ENCODE peak calls at places on chromosomes 5 and 9, in six cellular contexts. One of them, this sample, is unnamed.

GRCh38 chr9:76379494-76379893 is 14.7 kb downstream of the RFK start:
- DNase-seq in IMR-90: no peak
- DNase-seq in fibroblast of pulmonary artery: no peak
- DNase-seq in BE2C: no peak
- DNase-seq in GM12864: no peak
- DNase-seq in right atrium auricular region: no peak
- DNase-seq in this sample: no peak

GRCh38 chr9:115022760-115023434 is 92.5 kb upstream of the TNFSF8 start:
- DNase-seq in IMR-90: peak; percentile 95
- DNase-seq in fibroblast of pulmonary artery: peak; percentile 36
- DNase-seq in BE2C: no peak
- DNase-seq in GM12864: no peak
- DNase-seq in right atrium auricular region: no peak
- DNase-seq in this sample: no peak

GRCh38 chr9:119802621-119803020 is 433.4 kb upstream of the BRINP1 start:
- DNase-seq in IMR-90: no peak
- DNase-seq in fibroblast of pulmonary artery: no peak
- DNase-seq in BE2C: no peak
- DNase-seq in GM12864: no peak
- DNase-seq in right atrium auricular region: peak; percentile 62
- DNase-seq in this sample: no peak

GRCh38 chr9:211557-211956 is 3.1 kb upstream of the DOCK8 start:
- DNase-seq in IMR-90: no peak
- DNase-seq in fibroblast of pulmonary artery: peak; percentile 70
- DNase-seq in BE2C: no peak
- DNase-seq in GM12864: no peak
- DNase-seq in right atrium auricular region: no peak
- DNase-seq in this sample: no peak

GRCh38 chr9:112063151-112063550 is 111.9 kb downstream of the SUSD1 start:
- DNase-seq in IMR-90: no peak
- DNase-seq in fibroblast of pulmonary artery: no peak
- DNase-seq in BE2C: no peak
- DNase-seq in GM12864: no peak
- DNase-seq in right atrium auricular region: no peak
- DNase-seq in this sample: no peak

GRCh38 chr5:171310816-171311697 is 2.0 kb downstream of the TLX3 start:
- DNase-seq in IMR-90: peak; percentile 39
- DNase-seq in fibroblast of pulmonary artery: peak; percentile 44
- DNase-seq in BE2C: no peak
- DNase-seq in GM12864: no peak
- DNase-seq in right atrium auricular region: no peak
- DNase-seq in this sample: no peak

GRCh38 chr5:157464518-157465171 is 4.6 kb downstream of the NIPAL4 start:
- DNase-seq in IMR-90: peak; percentile 90
- DNase-seq in fibroblast of pulmonary artery: peak; percentile 88
- DNase-seq in BE2C: no peak
- DNase-seq in GM12864: peak; percentile 53
- DNase-seq in right atrium auricular region: peak; percentile 77
- DNase-seq in this sample: peak; percentile 79

GRCh38 chr9:92141144-92142129 is 26.2 kb upstream of the SPTLC1 start:
- DNase-seq in IMR-90: no peak
- DNase-seq in fibroblast of pulmonary artery: peak; percentile 39
- DNase-seq in BE2C: peak; percentile 49
- DNase-seq in GM12864: no peak
- DNase-seq in right atrium auricular region: peak; percentile 56
- DNase-seq in this sample: no peak

GRCh38 chr5:61290815-61291214 is 41.2 kb upstream of the ZSWIM6 start:
- DNase-seq in IMR-90: no peak
- DNase-seq in fibroblast of pulmonary artery: peak; percentile 60
- DNase-seq in BE2C: no peak
- DNase-seq in GM12864: no peak
- DNase-seq in right atrium auricular region: no peak
- DNase-seq in this sample: no peak

GRCh38 chr9:89674667-89675402 is 70.0 kb downstream of the GADD45G start:
- DNase-seq in IMR-90: no peak
- DNase-seq in fibroblast of pulmonary artery: no peak
- DNase-seq in BE2C: peak; percentile 94
- DNase-seq in GM12864: no peak
- DNase-seq in right atrium auricular region: no peak
- DNase-seq in this sample: no peak

GRCh38 chr9:104536756-104537155 is at the start of gene OR13C3:
- DNase-seq in IMR-90: no peak
- DNase-seq in fibroblast of pulmonary artery: no peak
- DNase-seq in BE2C: no peak
- DNase-seq in GM12864: no peak
- DNase-seq in right atrium auricular region: no peak
- DNase-seq in this sample: no peak
- TF ChIP-seq CTCF in IMR-90: no peak
- TF ChIP-seq CTCF in fibroblast of pulmonary artery: no peak
- TF ChIP-seq CTCF in BE2C: no peak
- TF ChIP-seq CTCF in GM12864: no peak
- TF ChIP-seq CTCF in right atrium auricular region: no peak
- TF ChIP-seq CTCF in this sample: no peak

GRCh38 chr5:54313311-54314270 is 3.2 kb upstream of the ARL15 start:
- DNase-seq in IMR-90: no peak
- DNase-seq in fibroblast of pulmonary artery: no peak
- DNase-seq in BE2C: no peak
- DNase-seq in GM12864: no peak
- DNase-seq in right atrium auricular region: no peak
- DNase-seq in this sample: no peak

GRCh38 chr5:54310433-54311177 is at the start of gene ARL15:
- DNase-seq in IMR-90: peak; percentile 96
- DNase-seq in fibroblast of pulmonary artery: peak; percentile 98
- DNase-seq in BE2C: peak; percentile 97
- DNase-seq in GM12864: peak; percentile 91
- DNase-seq in right atrium auricular region: peak; percentile 99
- DNase-seq in this sample: peak; percentile 99

GRCh38 chr5:54311178-54311811 is 922 bp upstream of the ARL15 start:
- DNase-seq in IMR-90: peak; percentile 26
- DNase-seq in fibroblast of pulmonary artery: peak; percentile 29
- DNase-seq in BE2C: no peak
- DNase-seq in GM12864: no peak
- DNase-seq in right atrium auricular region: no peak
- DNase-seq in this sample: peak; percentile 22

GRCh38 chr5:54309751-54310432 is 481 bp downstream of the ARL15 start:
- DNase-seq in IMR-90: peak; percentile 10
- DNase-seq in fibroblast of pulmonary artery: peak; percentile 20
- DNase-seq in BE2C: peak; percentile 28
- DNase-seq in GM12864: no peak
- DNase-seq in right atrium auricular region: peak; percentile 61
- DNase-seq in this sample: peak; percentile 37

DNA sequence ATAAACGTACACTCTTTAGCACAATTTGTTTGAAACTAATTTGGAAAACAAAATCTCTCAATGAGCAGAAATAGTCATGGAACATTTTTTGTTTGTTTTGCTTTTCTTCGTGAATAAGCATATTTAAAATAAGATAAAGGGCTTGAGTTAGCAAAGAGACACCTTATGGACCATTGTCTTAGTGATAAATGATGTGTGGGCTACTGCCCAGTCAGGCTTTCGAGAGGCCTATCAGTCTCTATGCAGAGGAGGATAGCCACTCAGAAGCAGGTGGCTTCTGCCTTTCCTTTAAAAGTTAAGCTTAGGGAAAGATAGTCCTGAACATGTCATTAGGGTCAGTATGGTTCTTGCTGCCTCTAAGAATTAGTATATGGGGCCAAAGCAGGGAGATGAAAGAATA is 2.1 kb upstream of the ARL15 start:
- DNase-seq in IMR-90: no peak
- DNase-seq in fibroblast of pulmonary artery: no peak
- DNase-seq in BE2C: no peak
- DNase-seq in GM12864: no peak
- DNase-seq in right atrium auricular region: no peak
- DNase-seq in this sample: no peak
- H3K4me3 ChIP-seq in IMR-90: no peak overlapping the region
- H3K4me3 ChIP-seq in fibroblast of pulmonary artery: no peak overlapping the region
- H3K4me3 ChIP-seq in BE2C: no peak overlapping the region
- H3K4me3 ChIP-seq in GM12864: no peak overlapping the region
- H3K4me3 ChIP-seq in right atrium auricular region: no peak overlapping the region
- H3K4me3 ChIP-seq in this sample: no peak overlapping the region

GRCh38 chr5:179678238-179679013 is 2.4 kb downstream of the CBY3 start:
- DNase-seq in IMR-90: peak; percentile 93
- DNase-seq in fibroblast of pulmonary artery: peak; percentile 96
- DNase-seq in BE2C: peak; percentile 96
- DNase-seq in GM12864: peak; percentile 89
- DNase-seq in right atrium auricular region: peak; percentile 96
- DNase-seq in this sample: peak; percentile 98
- TF ChIP-seq CTCF in IMR-90: no peak
- TF ChIP-seq CTCF in fibroblast of pulmonary artery: no peak
- TF ChIP-seq CTCF in BE2C: no peak
- TF ChIP-seq CTCF in GM12864: no peak
- TF ChIP-seq CTCF in right atrium auricular region: no peak
- TF ChIP-seq CTCF in this sample: no peak

GRCh38 chr9:132167192-132167591 is 5.3 kb downstream of the NTNG2 start:
- DNase-seq in IMR-90: peak; percentile 24
- DNase-seq in fibroblast of pulmonary artery: no peak
- DNase-seq in BE2C: no peak
- DNase-seq in GM12864: no peak
- DNase-seq in right atrium auricular region: no peak
- DNase-seq in this sample: no peak
- H3K4me3 ChIP-seq in IMR-90: no peak overlapping the region
- H3K4me3 ChIP-seq in fibroblast of pulmonary artery: no peak overlapping the region
- H3K4me3 ChIP-seq in BE2C: no peak overlapping the region
- H3K4me3 ChIP-seq in GM12864: no peak overlapping the region
- H3K4me3 ChIP-seq in right atrium auricular region: no peak overlapping the region
- H3K4me3 ChIP-seq in this sample: no peak overlapping the region

DNA sequence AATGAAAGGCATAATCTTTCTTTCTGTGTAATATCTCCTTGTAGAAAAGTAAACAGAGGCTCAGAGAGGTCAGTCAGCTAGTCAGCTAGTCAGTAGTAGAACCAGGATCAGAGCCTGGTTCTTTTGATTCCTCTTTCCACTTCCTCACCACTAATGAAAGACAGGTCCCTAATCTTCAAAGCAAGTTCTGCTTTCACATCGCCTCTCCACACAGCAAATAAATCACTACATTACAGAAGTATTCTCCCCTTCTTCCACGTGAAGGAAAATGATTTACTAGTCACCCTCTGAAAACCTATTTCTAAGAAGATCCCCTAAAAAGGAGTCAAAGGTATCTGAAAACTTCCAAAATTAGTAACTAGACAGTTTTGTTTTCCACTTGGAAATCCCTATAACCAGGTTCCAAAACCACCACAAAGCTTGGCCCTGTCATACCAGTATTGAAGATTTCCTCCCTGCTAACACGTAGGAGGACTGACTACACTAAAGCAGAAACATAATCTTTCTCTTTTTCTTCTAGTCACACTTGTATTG is 140.5 kb upstream of the TARS1 start:
- DNase-seq in IMR-90: no peak
- DNase-seq in fibroblast of pulmonary artery: no peak
- DNase-seq in BE2C: no peak
- DNase-seq in GM12864: peak; percentile 25
- DNase-seq in right atrium auricular region: no peak
- DNase-seq in this sample: peak; percentile 49
- TF ChIP-seq CTCF in IMR-90: no peak
- TF ChIP-seq CTCF in fibroblast of pulmonary artery: no peak
- TF ChIP-seq CTCF in BE2C: no peak
- TF ChIP-seq CTCF in GM12864: no peak
- TF ChIP-seq CTCF in right atrium auricular region: no peak
- TF ChIP-seq CTCF in this sample: no peak

GRCh38 chr9:134943411-134943810 is 25.7 kb upstream of the FCN1 start:
- DNase-seq in IMR-90: no peak
- DNase-seq in fibroblast of pulmonary artery: no peak
- DNase-seq in BE2C: no peak
- DNase-seq in GM12864: no peak
- DNase-seq in right atrium auricular region: no peak
- DNase-seq in this sample: no peak

GRCh38 chr9:134940236-134941208 is 22.8 kb upstream of the FCN1 start:
- DNase-seq in IMR-90: no peak
- DNase-seq in fibroblast of pulmonary artery: no peak
- DNase-seq in BE2C: no peak
- DNase-seq in GM12864: no peak
- DNase-seq in right atrium auricular region: no peak
- DNase-seq in this sample: no peak

GRCh38 chr9:134942421-134943119 is 24.9 kb upstream of the FCN1 start:
- DNase-seq in IMR-90: no peak
- DNase-seq in fibroblast of pulmonary artery: no peak
- DNase-seq in BE2C: no peak
- DNase-seq in GM12864: no peak
- DNase-seq in right atrium auricular region: no peak
- DNase-seq in this sample: no peak

GRCh38 chr9:134943836-134944235 is 26.1 kb upstream of the FCN1 start:
- DNase-seq in IMR-90: no peak
- DNase-seq in fibroblast of pulmonary artery: no peak
- DNase-seq in BE2C: no peak
- DNase-seq in GM12864: no peak
- DNase-seq in right atrium auricular region: no peak
- DNase-seq in this sample: no peak

GRCh38 chr9:134942011-134942410 is 24.3 kb upstream of the FCN1 start:
- DNase-seq in IMR-90: no peak
- DNase-seq in fibroblast of pulmonary artery: no peak
- DNase-seq in BE2C: no peak
- DNase-seq in GM12864: no peak
- DNase-seq in right atrium auricular region: no peak
- DNase-seq in this sample: no peak
- H3K4me3 ChIP-seq in IMR-90: no peak overlapping the region
- H3K4me3 ChIP-seq in fibroblast of pulmonary artery: no peak overlapping the region
- H3K4me3 ChIP-seq in BE2C: no peak overlapping the region
- H3K4me3 ChIP-seq in GM12864: no peak overlapping the region
- H3K4me3 ChIP-seq in right atrium auricular region: no peak overlapping the region
- H3K4me3 ChIP-seq in this sample: no peak overlapping the region

GRCh38 chr5:177547736-177548135 is 6.6 kb downstream of the FAM193B start:
- DNase-seq in IMR-90: no peak
- DNase-seq in fibroblast of pulmonary artery: no peak
- DNase-seq in BE2C: no peak
- DNase-seq in GM12864: no peak
- DNase-seq in right atrium auricular region: no peak
- DNase-seq in this sample: no peak

GRCh38 chr5:177542816-177543472 is 11.4 kb downstream of the FAM193B start:
- DNase-seq in IMR-90: no peak
- DNase-seq in fibroblast of pulmonary artery: no peak
- DNase-seq in BE2C: no peak
- DNase-seq in GM12864: no peak
- DNase-seq in right atrium auricular region: no peak
- DNase-seq in this sample: no peak

GRCh38 chr5:177550120-177550519 is 4.2 kb downstream of the FAM193B start:
- DNase-seq in IMR-90: no peak
- DNase-seq in fibroblast of pulmonary artery: no peak
- DNase-seq in BE2C: no peak
- DNase-seq in GM12864: no peak
- DNase-seq in right atrium auricular region: no peak
- DNase-seq in this sample: no peak

GRCh38 chr5:177545487-177546261 is 8.7 kb downstream of the FAM193B start:
- DNase-seq in IMR-90: peak; percentile 83
- DNase-seq in fibroblast of pulmonary artery: peak; percentile 96
- DNase-seq in BE2C: no peak
- DNase-seq in GM12864: no peak
- DNase-seq in right atrium auricular region: peak; percentile 91
- DNase-seq in this sample: no peak

GRCh38 chr5:177546262-177546741 is 8.1 kb downstream of the FAM193B start:
- DNase-seq in IMR-90: peak; percentile 99
- DNase-seq in fibroblast of pulmonary artery: peak; percentile 99
- DNase-seq in BE2C: no peak
- DNase-seq in GM12864: no peak
- DNase-seq in right atrium auricular region: peak; percentile 76
- DNase-seq in this sample: no peak
- TF ChIP-seq CTCF in IMR-90: peak; percentile 35
- TF ChIP-seq CTCF in fibroblast of pulmonary artery: no peak
- TF ChIP-seq CTCF in BE2C: peak; percentile 6
- TF ChIP-seq CTCF in GM12864: no peak
- TF ChIP-seq CTCF in right atrium auricular region: no peak
- TF ChIP-seq CTCF in this sample: no peak